ENCODE peak calls at places on chromosomes 12 and 14, in six cellular contexts. O, H, X, B, F and I are unnamed samples.

GRCh38 chr12:68853396-68854077 is 45.6 kb downstream of the MDM2 start:
- DNase-seq in O (no peak), H (no peak), X (no peak), B (no peak), F (no peak), I (no peak)

GRCh38 chr12:110746550-110746949 is 3.9 kb upstream of the PPP1CC start:
- DNase-seq in O (no peak), H (no peak), X (no peak), B (no peak), F (no peak), I (no peak)

GRCh38 chr14:63276492-63277342 is 42.0 kb downstream of the GPHB5 start:
- DNase-seq in O (no peak), H (peak), X (peak), B (no peak), F (peak), I (peak)

GRCh38 chr12:132327351-132328171 is 1.8 kb downstream of the GALNT9 start:
- DNase-seq in O (peak), H (no peak), X (peak), B (peak), F (no peak), I (no peak)

GRCh38 chr12:50572760-50573159 is 68.0 kb downstream of the DIP2B start:
- DNase-seq in O (no peak), H (no peak), X (no peak), B (no peak), F (no peak), I (no peak)

GRCh38 chr12:62631531-62632520 is 165.2 kb downstream of the MON2 start:
- DNase-seq in O (peak), H (no peak), X (peak), B (peak), F (peak), I (peak)

GRCh38 chr12:91144053-91144452 is 32.8 kb upstream of the LUM start:
- DNase-seq in O (no peak), H (no peak), X (peak), B (no peak), F (no peak), I (no peak)

GRCh38 chr14:70268760-70269159 is 80.0 kb upstream of the SLC8A3 start:
- DNase-seq in O (no peak), H (no peak), X (no peak), B (no peak), F (no peak), I (no peak)

GRCh38 chr12:90024261-90024660 is 315.6 kb upstream of the ATP2B1 start:
- DNase-seq in O (no peak), H (no peak), X (peak), B (no peak), F (no peak), I (no peak)

GRCh38 chr14:90987140-90987539 is 73.3 kb downstream of the RPS6KA5 start:
- DNase-seq in O (no peak), H (no peak), X (no peak), B (no peak), F (no peak), I (no peak)

GRCh38 chr14:71483154-71483553 is 449.1 kb upstream of the RGS6 start:
- DNase-seq in O (no peak), H (no peak), X (no peak), B (no peak), F (no peak), I (no peak)

GRCh38 chr14:69909831-69910550 is 30.8 kb downstream of the SMOC1 start:
- DNase-seq in O (no peak), H (no peak), X (no peak), B (no peak), F (no peak), I (no peak)

GRCh38 chr12:13973981-13974380 is 7.4 kb downstream of the GRIN2B start:
- DNase-seq in O (no peak), H (no peak), X (no peak), B (no peak), F (no peak), I (no peak)

GRCh38 chr14:81122326-81122725 is 98.4 kb downstream of the GTF2A1 start:
- DNase-seq in O (no peak), H (no peak), X (no peak), B (no peak), F (no peak), I (no peak)

GRCh38 chr14:92677955-92678354 is 70.5 kb downstream of the LGMN start:
- DNase-seq in O (peak), H (no peak), X (no peak), B (no peak), F (no peak), I (no peak)

GRCh38 chr12:54173066-54173726 is 15.6 kb downstream of the SMUG1 start:
- DNase-seq in O (peak), H (no peak), X (peak), B (no peak), F (peak), I (peak)

GRCh38 chr12:6959376-6960290 is 8.5 kb downstream of the PTPN6 start:
- DNase-seq in O (peak), H (no peak), X (no peak), B (no peak), F (no peak), I (no peak)

GRCh38 chr14:50452285-50452684 is 55.6 kb upstream of the CDKL1 start:
- DNase-seq in O (no peak), H (no peak), X (no peak), B (no peak), F (no peak), I (no peak)
- TF ChIP-seq POLR2AphosphoS5 in O (no peak), H (no peak), X (no peak), B (no peak), F (no peak), I (no peak)

GRCh38 chr12:92295523-92295922 is 149.9 kb upstream of the BTG1 start:
- DNase-seq in O (no peak), H (no peak), X (no peak), B (no peak), F (no peak), I (no peak)

GRCh38 chr12:92297932-92298681 is 152.5 kb upstream of the BTG1 start:
- DNase-seq in O (no peak), H (no peak), X (no peak), B (no peak), F (no peak), I (no peak)

GRCh38 chr12:92299344-92299743 is 153.7 kb upstream of the BTG1 start:
- DNase-seq in O (no peak), H (no peak), X (no peak), B (no peak), F (no peak), I (no peak)

GRCh38 chr12:92299744-92300143 is 154.1 kb upstream of the BTG1 start:
- DNase-seq in O (no peak), H (peak), X (no peak), B (no peak), F (no peak), I (no peak)

DNA sequence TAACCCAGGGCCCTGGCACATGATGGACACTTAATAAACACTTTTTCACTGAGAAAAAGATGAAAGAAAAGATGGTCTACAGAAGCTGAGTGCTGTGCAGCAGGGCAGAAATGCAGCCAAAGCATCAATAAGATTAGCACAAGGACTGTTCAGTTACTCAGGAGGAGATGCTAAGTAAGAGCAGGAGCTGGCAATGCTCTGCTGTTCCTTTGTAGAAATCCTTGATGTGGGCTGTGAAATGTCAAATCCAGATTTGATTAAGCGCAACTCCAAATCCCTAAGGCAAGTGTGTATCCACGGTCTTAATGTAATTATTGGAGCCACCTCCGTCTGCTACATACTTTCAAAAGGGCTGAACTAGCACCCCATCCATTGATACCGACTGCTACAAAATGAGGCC is 151.8 kb upstream of the BTG1 start:
- DNase-seq in O (no peak), H (no peak), X (no peak), B (no peak), F (no peak), I (no peak)
- TF ChIP-seq POLR2AphosphoS5 in O (no peak), H (no peak), X (no peak), B (no peak), F (no peak), I (no peak)

DNA sequence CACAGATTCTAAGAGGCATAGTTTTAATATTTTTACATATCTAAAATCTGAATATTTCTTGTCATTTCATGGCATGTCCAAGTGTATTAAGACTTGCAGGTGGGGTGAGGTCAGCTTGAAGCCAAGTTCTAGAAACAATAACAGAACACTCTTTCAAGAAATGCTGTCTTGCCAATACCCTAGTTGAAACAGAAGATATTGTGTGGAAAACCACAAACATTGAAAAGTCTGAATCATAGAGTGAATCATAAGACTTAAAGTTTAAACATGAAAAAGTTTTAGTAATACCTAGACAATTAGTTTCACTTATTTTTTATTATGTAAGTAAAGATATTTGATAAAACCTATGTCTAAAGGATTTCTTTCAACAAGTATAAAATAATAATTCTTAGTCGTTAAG is 191.5 kb upstream of the CAND1 start:
- DNase-seq in O (no peak), H (no peak), X (no peak), B (no peak), F (no peak), I (no peak)
- TF ChIP-seq POLR2AphosphoS5 in O (no peak), H (no peak), X (no peak), B (no peak), F (no peak), I (no peak)

DNA sequence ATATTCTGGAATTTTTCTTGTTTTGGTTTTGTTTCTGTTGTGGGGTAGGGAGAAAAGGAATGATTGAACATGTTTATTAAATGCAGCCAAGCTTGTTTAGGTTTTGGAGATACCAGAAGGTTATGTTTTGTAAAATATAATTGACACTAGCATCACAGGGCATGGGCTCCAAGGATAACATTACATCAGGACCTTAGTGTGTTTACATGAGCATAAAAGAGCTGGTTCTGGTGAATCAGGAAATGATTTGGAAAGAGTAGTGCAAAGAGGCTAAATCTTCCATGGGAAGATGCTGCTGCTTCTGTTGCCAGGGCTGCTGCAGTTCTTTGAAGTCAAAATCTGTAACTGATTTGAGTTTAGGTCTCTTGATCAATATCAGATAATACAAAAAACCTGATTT is 118.7 kb downstream of the ETNK1 start:
- DNase-seq in O (no peak), H (no peak), X (no peak), B (no peak), F (no peak), I (no peak)
- TF ChIP-seq POLR2AphosphoS5 in O (no peak), H (no peak), X (no peak), B (no peak), F (no peak), I (no peak)

GRCh38 chr12:9066183-9066623 is 49.5 kb downstream of the A2M start:
- DNase-seq in O (no peak), H (no peak), X (no peak), B (no peak), F (no peak), I (no peak)

GRCh38 chr12:9064815-9065606 is 50.7 kb downstream of the A2M start:
- DNase-seq in O (peak), H (no peak), X (peak), B (peak), F (no peak), I (peak)

GRCh38 chr12:9066755-9067433 is 48.8 kb downstream of the A2M start:
- DNase-seq in O (no peak), H (no peak), X (no peak), B (no peak), F (no peak), I (no peak)

GRCh38 chr12:9065607-9065856 is 50.2 kb downstream of the A2M start:
- DNase-seq in O (no peak), H (no peak), X (no peak), B (no peak), F (no peak), I (no peak)

DNA sequence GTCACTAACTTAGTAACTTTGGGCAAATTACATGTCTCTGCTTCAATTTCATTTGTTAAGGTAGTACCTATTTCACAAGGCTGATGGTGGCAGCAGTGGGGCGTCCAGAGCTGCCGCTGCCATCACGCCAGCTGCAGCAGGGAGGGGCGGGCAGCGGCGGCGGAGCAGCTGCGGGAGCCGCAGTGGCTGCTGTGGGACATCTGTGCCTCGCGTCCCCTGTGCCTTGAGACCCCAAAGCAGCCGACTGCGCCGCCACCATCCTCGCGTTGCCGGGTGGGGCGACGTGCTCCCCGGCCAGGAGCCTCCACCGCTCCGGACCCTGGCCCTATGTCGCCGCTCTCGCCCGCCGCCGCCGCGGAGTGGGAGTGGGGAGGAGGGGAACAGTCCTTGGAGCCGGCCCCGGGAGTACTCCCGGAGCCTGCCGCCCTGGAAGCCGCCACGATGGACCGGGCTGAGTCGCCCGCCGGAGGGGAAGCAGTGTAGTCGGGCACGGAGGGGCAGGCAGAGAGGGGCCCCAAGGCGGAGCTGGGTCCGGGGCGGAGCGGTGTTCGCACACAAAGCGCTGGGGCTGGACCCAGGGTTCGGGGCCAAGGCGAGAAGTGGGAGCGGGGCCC is 51.4 kb downstream of the A2M start:
- DNase-seq in O (peak), H (no peak), X (peak), B (peak), F (peak), I (peak)
- TF ChIP-seq POLR2AphosphoS5 in O (peak), H (no peak), X (no peak), B (peak), F (no peak), I (peak)